ENCODE peak calls at places on chromosome 1, in four cellular contexts. One of them, this sample, is unnamed.

GRCh38 chr1:47871799-47872353 is 125.3 kb downstream of the TRABD2B start:
- DNase-seq in left lung: no peak
- DNase-seq in stimulated activated naive CD8-positive, alpha-beta T cell treated with anti-CD3 and anti-CD28 coated beads, Interleukin-15, Interleukin-2, amounts not matched to agents 100 U/mL and 50 U/mL, for 24 hours: no peak
- DNase-seq in SK-N-MC: no peak
- DNase-seq in this sample: no peak

GRCh38 chr1:244964112-244964971 is 100.0 kb upstream of the HNRNPU start:
- DNase-seq in left lung: no peak
- DNase-seq in SK-N-MC: no peak
- DNase-seq in stimulated activated naive CD8-positive, alpha-beta T cell treated with anti-CD3 and anti-CD28 coated beads, Interleukin-15, Interleukin-2, amounts not matched to agents 100 U/mL and 50 U/mL, for 24 hours: peak; percentile 40
- DNase-seq in this sample: peak; percentile 25

GRCh38 chr1:53608071-53608470 is 130.9 kb downstream of the GLIS1 start:
- DNase-seq in stimulated activated naive CD8-positive, alpha-beta T cell treated with anti-CD3 and anti-CD28 coated beads, Interleukin-15, Interleukin-2, amounts not matched to agents 100 U/mL and 50 U/mL, for 24 hours: no peak
- DNase-seq in left lung: no peak
- DNase-seq in SK-N-MC: no peak
- DNase-seq in this sample: no peak

GRCh38 chr1:27436204-27437159 is 44.1 kb downstream of the GPR3 start:
- DNase-seq in left lung: no peak
- DNase-seq in stimulated activated naive CD8-positive, alpha-beta T cell treated with anti-CD3 and anti-CD28 coated beads, Interleukin-15, Interleukin-2, amounts not matched to agents 100 U/mL and 50 U/mL, for 24 hours: no peak
- DNase-seq in SK-N-MC: no peak
- DNase-seq in this sample: peak; percentile 35

GRCh38 chr1:111563619-111564018 is 56.0 kb upstream of the RAP1A start:
- DNase-seq in left lung: no peak
- DNase-seq in SK-N-MC: no peak
- DNase-seq in stimulated activated naive CD8-positive, alpha-beta T cell treated with anti-CD3 and anti-CD28 coated beads, Interleukin-15, Interleukin-2, amounts not matched to agents 100 U/mL and 50 U/mL, for 24 hours: no peak
- DNase-seq in this sample: no peak

GRCh38 chr1:228145498-228146425 is 4.0 kb upstream of the GJC2 start:
- DNase-seq in left lung: no peak
- DNase-seq in SK-N-MC: no peak
- DNase-seq in stimulated activated naive CD8-positive, alpha-beta T cell treated with anti-CD3 and anti-CD28 coated beads, Interleukin-15, Interleukin-2, amounts not matched to agents 100 U/mL and 50 U/mL, for 24 hours: no peak
- DNase-seq in this sample: no peak

GRCh38 chr1:226816585-226816984 is 53.8 kb upstream of the PSEN2 start:
- DNase-seq in SK-N-MC: no peak
- DNase-seq in left lung: no peak
- DNase-seq in stimulated activated naive CD8-positive, alpha-beta T cell treated with anti-CD3 and anti-CD28 coated beads, Interleukin-15, Interleukin-2, amounts not matched to agents 100 U/mL and 50 U/mL, for 24 hours: no peak
- DNase-seq in this sample: no peak

GRCh38 chr1:231981675-231982074 is 355.1 kb downstream of the DISC1 start:
- DNase-seq in left lung: no peak
- DNase-seq in SK-N-MC: no peak
- DNase-seq in stimulated activated naive CD8-positive, alpha-beta T cell treated with anti-CD3 and anti-CD28 coated beads, Interleukin-15, Interleukin-2, amounts not matched to agents 100 U/mL and 50 U/mL, for 24 hours: no peak
- DNase-seq in this sample: no peak

GRCh38 chr1:27418326-27418761 is 25.9 kb downstream of the GPR3 start:
- DNase-seq in left lung: no peak
- DNase-seq in stimulated activated naive CD8-positive, alpha-beta T cell treated with anti-CD3 and anti-CD28 coated beads, Interleukin-15, Interleukin-2, amounts not matched to agents 100 U/mL and 50 U/mL, for 24 hours: peak; percentile 66
- DNase-seq in SK-N-MC: no peak
- DNase-seq in this sample: peak; percentile 47

GRCh38 chr1:153553096-153553495 is 4.0 kb upstream of the S100A3 start:
- DNase-seq in left lung: no peak
- DNase-seq in SK-N-MC: no peak
- DNase-seq in stimulated activated naive CD8-positive, alpha-beta T cell treated with anti-CD3 and anti-CD28 coated beads, Interleukin-15, Interleukin-2, amounts not matched to agents 100 U/mL and 50 U/mL, for 24 hours: no peak
- DNase-seq in this sample: no peak

This sample was measured in activated CD8-positive, alpha-beta T cell treated with anti-CD3 and anti-CD28 coated beads, Interleukin-2, amount 10 ng/mL, durations not matched to agents 7 days and 5 days.